ENCODE peak calls at places on chromosome 22, in eight cellular contexts. One of them, this sample, is unnamed.

GRCh38 chr22:20963201-20964052 is 3.6 kb upstream of the AIFM3 start:
- DNase-seq in NB4: no peak
- DNase-seq in pancreas: no peak
- DNase-seq in nucleus accumbens: no peak
- DNase-seq in GM20000: no peak
- DNase-seq in memory B cell: no peak
- DNase-seq in stimulated activated CD4-positive, alpha-beta T cell treated with anti-CD3 and anti-CD28 coated beads, Interleukin-4, amount 100 ng/mL, for 48 hours: no peak
- DNase-seq in activated CD4-positive, CD25-positive, alpha-beta regulatory T cell treated with anti-CD3 and anti-CD28 coated beads, Interleukin-2, amount 50 U/mL, for 16 hours: no peak
- DNase-seq in this sample: no peak

GRCh38 chr22:37930270-37930951 is 23.0 kb downstream of the C22orf23 start:
- DNase-seq in NB4: peak
- DNase-seq in pancreas: peak
- DNase-seq in nucleus accumbens: peak
- DNase-seq in GM20000: peak
- DNase-seq in memory B cell: no peak
- DNase-seq in stimulated activated CD4-positive, alpha-beta T cell treated with anti-CD3 and anti-CD28 coated beads, Interleukin-4, amount 100 ng/mL, for 48 hours: no peak
- DNase-seq in activated CD4-positive, CD25-positive, alpha-beta regulatory T cell treated with anti-CD3 and anti-CD28 coated beads, Interleukin-2, amount 50 U/mL, for 16 hours: no peak
- DNase-seq in this sample: no peak

GRCh38 chr22:38927033-38927789 is 30.2 kb upstream of the APOBEC3A start:
- DNase-seq in NB4: peak
- DNase-seq in pancreas: peak
- DNase-seq in nucleus accumbens: peak
- DNase-seq in GM20000: peak
- DNase-seq in memory B cell: peak
- DNase-seq in stimulated activated CD4-positive, alpha-beta T cell treated with anti-CD3 and anti-CD28 coated beads, Interleukin-4, amount 100 ng/mL, for 48 hours: peak
- DNase-seq in activated CD4-positive, CD25-positive, alpha-beta regulatory T cell treated with anti-CD3 and anti-CD28 coated beads, Interleukin-2, amount 50 U/mL, for 16 hours: no peak
- DNase-seq in this sample: peak

GRCh38 chr22:37109242-37109917 is at the start of gene TMPRSS6:
- DNase-seq in NB4: no peak
- DNase-seq in pancreas: no peak
- DNase-seq in nucleus accumbens: no peak
- DNase-seq in GM20000: no peak
- DNase-seq in memory B cell: no peak
- DNase-seq in stimulated activated CD4-positive, alpha-beta T cell treated with anti-CD3 and anti-CD28 coated beads, Interleukin-4, amount 100 ng/mL, for 48 hours: no peak
- DNase-seq in activated CD4-positive, CD25-positive, alpha-beta regulatory T cell treated with anti-CD3 and anti-CD28 coated beads, Interleukin-2, amount 50 U/mL, for 16 hours: no peak
- DNase-seq in this sample: no peak

GRCh38 chr22:24681236-24681635 is 78.2 kb downstream of the GGT1 start:
- DNase-seq in NB4: no peak
- DNase-seq in pancreas: no peak
- DNase-seq in nucleus accumbens: no peak
- DNase-seq in GM20000: no peak
- DNase-seq in memory B cell: no peak
- DNase-seq in stimulated activated CD4-positive, alpha-beta T cell treated with anti-CD3 and anti-CD28 coated beads, Interleukin-4, amount 100 ng/mL, for 48 hours: no peak
- DNase-seq in activated CD4-positive, CD25-positive, alpha-beta regulatory T cell treated with anti-CD3 and anti-CD28 coated beads, Interleukin-2, amount 50 U/mL, for 16 hours: no peak
- DNase-seq in this sample: no peak

GRCh38 chr22:24503137-24503850 is 8.2 kb downstream of the UPB1 start:
- DNase-seq in NB4: peak
- DNase-seq in pancreas: no peak
- DNase-seq in nucleus accumbens: no peak
- DNase-seq in GM20000: peak
- DNase-seq in memory B cell: peak
- DNase-seq in stimulated activated CD4-positive, alpha-beta T cell treated with anti-CD3 and anti-CD28 coated beads, Interleukin-4, amount 100 ng/mL, for 48 hours: peak
- DNase-seq in activated CD4-positive, CD25-positive, alpha-beta regulatory T cell treated with anti-CD3 and anti-CD28 coated beads, Interleukin-2, amount 50 U/mL, for 16 hours: peak
- DNase-seq in this sample: peak

GRCh38 chr22:30628491-30628890 is 7.1 kb upstream of the SLC35E4 start:
- DNase-seq in NB4: no peak
- DNase-seq in pancreas: no peak
- DNase-seq in nucleus accumbens: peak
- DNase-seq in GM20000: no peak
- DNase-seq in memory B cell: no peak
- DNase-seq in stimulated activated CD4-positive, alpha-beta T cell treated with anti-CD3 and anti-CD28 coated beads, Interleukin-4, amount 100 ng/mL, for 48 hours: no peak
- DNase-seq in activated CD4-positive, CD25-positive, alpha-beta regulatory T cell treated with anti-CD3 and anti-CD28 coated beads, Interleukin-2, amount 50 U/mL, for 16 hours: no peak
- DNase-seq in this sample: peak

GRCh38 chr22:19940536-19941364 is 822 bp upstream of the COMT start:
- DNase-seq in NB4: peak
- DNase-seq in pancreas: no peak
- DNase-seq in nucleus accumbens: no peak
- DNase-seq in GM20000: no peak
- DNase-seq in memory B cell: no peak
- DNase-seq in stimulated activated CD4-positive, alpha-beta T cell treated with anti-CD3 and anti-CD28 coated beads, Interleukin-4, amount 100 ng/mL, for 48 hours: no peak
- DNase-seq in activated CD4-positive, CD25-positive, alpha-beta regulatory T cell treated with anti-CD3 and anti-CD28 coated beads, Interleukin-2, amount 50 U/mL, for 16 hours: no peak
- DNase-seq in this sample: peak

GRCh38 chr22:40310771-40311120 is 35.6 kb upstream of the ADSL start:
- DNase-seq in NB4: no peak
- DNase-seq in pancreas: no peak
- DNase-seq in nucleus accumbens: no peak
- DNase-seq in GM20000: no peak
- DNase-seq in memory B cell: no peak
- DNase-seq in stimulated activated CD4-positive, alpha-beta T cell treated with anti-CD3 and anti-CD28 coated beads, Interleukin-4, amount 100 ng/mL, for 48 hours: no peak
- DNase-seq in activated CD4-positive, CD25-positive, alpha-beta regulatory T cell treated with anti-CD3 and anti-CD28 coated beads, Interleukin-2, amount 50 U/mL, for 16 hours: no peak
- DNase-seq in this sample: no peak

GRCh38 chr22:22800716-22801115 is 86.9 kb upstream of the IGLL5 start:
- DNase-seq in NB4: no peak
- DNase-seq in pancreas: no peak
- DNase-seq in nucleus accumbens: no peak
- DNase-seq in GM20000: no peak
- DNase-seq in memory B cell: no peak
- DNase-seq in stimulated activated CD4-positive, alpha-beta T cell treated with anti-CD3 and anti-CD28 coated beads, Interleukin-4, amount 100 ng/mL, for 48 hours: no peak
- DNase-seq in activated CD4-positive, CD25-positive, alpha-beta regulatory T cell treated with anti-CD3 and anti-CD28 coated beads, Interleukin-2, amount 50 U/mL, for 16 hours: no peak
- DNase-seq in this sample: no peak

GRCh38 chr22:39818050-39818449 is 75.5 kb downstream of the ENTHD1 start:
- DNase-seq in NB4: no peak
- DNase-seq in pancreas: no peak
- DNase-seq in nucleus accumbens: no peak
- DNase-seq in GM20000: no peak
- DNase-seq in memory B cell: no peak
- DNase-seq in stimulated activated CD4-positive, alpha-beta T cell treated with anti-CD3 and anti-CD28 coated beads, Interleukin-4, amount 100 ng/mL, for 48 hours: no peak
- DNase-seq in activated CD4-positive, CD25-positive, alpha-beta regulatory T cell treated with anti-CD3 and anti-CD28 coated beads, Interleukin-2, amount 50 U/mL, for 16 hours: no peak
- DNase-seq in this sample: no peak

GRCh38 chr22:22820626-22821025 is 67.0 kb upstream of the IGLL5 start:
- DNase-seq in NB4: no peak
- DNase-seq in pancreas: no peak
- DNase-seq in nucleus accumbens: no peak
- DNase-seq in GM20000: no peak
- DNase-seq in memory B cell: no peak
- DNase-seq in stimulated activated CD4-positive, alpha-beta T cell treated with anti-CD3 and anti-CD28 coated beads, Interleukin-4, amount 100 ng/mL, for 48 hours: no peak
- DNase-seq in activated CD4-positive, CD25-positive, alpha-beta regulatory T cell treated with anti-CD3 and anti-CD28 coated beads, Interleukin-2, amount 50 U/mL, for 16 hours: no peak
- DNase-seq in this sample: no peak

GRCh38 chr22:42294034-42294985 is 23.9 kb upstream of the TCF20 start:
- DNase-seq in NB4: peak
- DNase-seq in pancreas: peak
- DNase-seq in nucleus accumbens: no peak
- DNase-seq in GM20000: no peak
- DNase-seq in memory B cell: no peak
- DNase-seq in stimulated activated CD4-positive, alpha-beta T cell treated with anti-CD3 and anti-CD28 coated beads, Interleukin-4, amount 100 ng/mL, for 48 hours: no peak
- DNase-seq in activated CD4-positive, CD25-positive, alpha-beta regulatory T cell treated with anti-CD3 and anti-CD28 coated beads, Interleukin-2, amount 50 U/mL, for 16 hours: no peak
- DNase-seq in this sample: peak

GRCh38 chr22:50516068-50516467 is 8.0 kb downstream of the NCAPH2 start:
- DNase-seq in NB4: no peak
- DNase-seq in pancreas: no peak
- DNase-seq in nucleus accumbens: no peak
- DNase-seq in GM20000: no peak
- DNase-seq in memory B cell: no peak
- DNase-seq in stimulated activated CD4-positive, alpha-beta T cell treated with anti-CD3 and anti-CD28 coated beads, Interleukin-4, amount 100 ng/mL, for 48 hours: no peak
- DNase-seq in activated CD4-positive, CD25-positive, alpha-beta regulatory T cell treated with anti-CD3 and anti-CD28 coated beads, Interleukin-2, amount 50 U/mL, for 16 hours: no peak
- DNase-seq in this sample: peak

GRCh38 chr22:19805821-19806212 is 45.2 kb downstream of the TBX1 start:
- DNase-seq in NB4: no peak
- DNase-seq in pancreas: no peak
- DNase-seq in nucleus accumbens: no peak
- DNase-seq in GM20000: no peak
- DNase-seq in memory B cell: no peak
- DNase-seq in stimulated activated CD4-positive, alpha-beta T cell treated with anti-CD3 and anti-CD28 coated beads, Interleukin-4, amount 100 ng/mL, for 48 hours: no peak
- DNase-seq in activated CD4-positive, CD25-positive, alpha-beta regulatory T cell treated with anti-CD3 and anti-CD28 coated beads, Interleukin-2, amount 50 U/mL, for 16 hours: no peak
- DNase-seq in this sample: no peak

GRCh38 chr22:36162127-36163034 is 1.8 kb upstream of the APOL3 start:
- DNase-seq in NB4: peak
- DNase-seq in pancreas: no peak
- DNase-seq in nucleus accumbens: no peak
- DNase-seq in GM20000: peak
- DNase-seq in memory B cell: no peak
- DNase-seq in stimulated activated CD4-positive, alpha-beta T cell treated with anti-CD3 and anti-CD28 coated beads, Interleukin-4, amount 100 ng/mL, for 48 hours: no peak
- DNase-seq in activated CD4-positive, CD25-positive, alpha-beta regulatory T cell treated with anti-CD3 and anti-CD28 coated beads, Interleukin-2, amount 50 U/mL, for 16 hours: no peak
- DNase-seq in this sample: no peak

GRCh38 chr22:46010177-46010867 is 33.4 kb upstream of the WNT7B start:
- DNase-seq in NB4: no peak
- DNase-seq in pancreas: no peak
- DNase-seq in nucleus accumbens: no peak
- DNase-seq in GM20000: no peak
- DNase-seq in memory B cell: no peak
- DNase-seq in stimulated activated CD4-positive, alpha-beta T cell treated with anti-CD3 and anti-CD28 coated beads, Interleukin-4, amount 100 ng/mL, for 48 hours: no peak
- DNase-seq in activated CD4-positive, CD25-positive, alpha-beta regulatory T cell treated with anti-CD3 and anti-CD28 coated beads, Interleukin-2, amount 50 U/mL, for 16 hours: no peak
- DNase-seq in this sample: peak

GRCh38 chr22:27718186-27719032 is 83.1 kb downstream of the MN1 start:
- DNase-seq in NB4: peak
- DNase-seq in pancreas: peak
- DNase-seq in nucleus accumbens: no peak
- DNase-seq in GM20000: no peak
- DNase-seq in memory B cell: no peak
- DNase-seq in stimulated activated CD4-positive, alpha-beta T cell treated with anti-CD3 and anti-CD28 coated beads, Interleukin-4, amount 100 ng/mL, for 48 hours: no peak
- DNase-seq in activated CD4-positive, CD25-positive, alpha-beta regulatory T cell treated with anti-CD3 and anti-CD28 coated beads, Interleukin-2, amount 50 U/mL, for 16 hours: no peak
- DNase-seq in this sample: peak

GRCh38 chr22:26065847-26066246 is 103.4 kb upstream of the SEZ6L start:
- DNase-seq in NB4: no peak
- DNase-seq in pancreas: no peak
- DNase-seq in nucleus accumbens: no peak
- DNase-seq in GM20000: no peak
- DNase-seq in memory B cell: no peak
- DNase-seq in stimulated activated CD4-positive, alpha-beta T cell treated with anti-CD3 and anti-CD28 coated beads, Interleukin-4, amount 100 ng/mL, for 48 hours: no peak
- DNase-seq in activated CD4-positive, CD25-positive, alpha-beta regulatory T cell treated with anti-CD3 and anti-CD28 coated beads, Interleukin-2, amount 50 U/mL, for 16 hours: no peak
- DNase-seq in this sample: no peak

GRCh38 chr22:44431256-44431655 is 66.8 kb downstream of the RTL6 start:
- DNase-seq in NB4: no peak
- DNase-seq in pancreas: no peak
- DNase-seq in nucleus accumbens: no peak
- DNase-seq in GM20000: no peak
- DNase-seq in memory B cell: no peak
- DNase-seq in stimulated activated CD4-positive, alpha-beta T cell treated with anti-CD3 and anti-CD28 coated beads, Interleukin-4, amount 100 ng/mL, for 48 hours: no peak
- DNase-seq in activated CD4-positive, CD25-positive, alpha-beta regulatory T cell treated with anti-CD3 and anti-CD28 coated beads, Interleukin-2, amount 50 U/mL, for 16 hours: no peak
- DNase-seq in this sample: no peak

GRCh38 chr22:42887523-42888507 is 30.7 kb upstream of the ARFGAP3 start:
- DNase-seq in NB4: no peak
- DNase-seq in pancreas: peak
- DNase-seq in nucleus accumbens: no peak
- DNase-seq in GM20000: no peak
- DNase-seq in memory B cell: no peak
- DNase-seq in stimulated activated CD4-positive, alpha-beta T cell treated with anti-CD3 and anti-CD28 coated beads, Interleukin-4, amount 100 ng/mL, for 48 hours: no peak
- DNase-seq in activated CD4-positive, CD25-positive, alpha-beta regulatory T cell treated with anti-CD3 and anti-CD28 coated beads, Interleukin-2, amount 50 U/mL, for 16 hours: no peak
- DNase-seq in this sample: no peak

GRCh38 chr22:39710380-39711117 is 140.0 kb downstream of the CACNA1I start:
- DNase-seq in NB4: no peak
- DNase-seq in pancreas: peak
- DNase-seq in nucleus accumbens: no peak
- DNase-seq in GM20000: no peak
- DNase-seq in memory B cell: no peak
- DNase-seq in stimulated activated CD4-positive, alpha-beta T cell treated with anti-CD3 and anti-CD28 coated beads, Interleukin-4, amount 100 ng/mL, for 48 hours: no peak
- DNase-seq in activated CD4-positive, CD25-positive, alpha-beta regulatory T cell treated with anti-CD3 and anti-CD28 coated beads, Interleukin-2, amount 50 U/mL, for 16 hours: no peak
- DNase-seq in this sample: no peak

GRCh38 chr22:37328017-37328416 is 45.7 kb downstream of the CYTH4 start:
- DNase-seq in NB4: no peak
- DNase-seq in pancreas: no peak
- DNase-seq in nucleus accumbens: no peak
- DNase-seq in GM20000: no peak
- DNase-seq in memory B cell: no peak
- DNase-seq in stimulated activated CD4-positive, alpha-beta T cell treated with anti-CD3 and anti-CD28 coated beads, Interleukin-4, amount 100 ng/mL, for 48 hours: no peak
- DNase-seq in activated CD4-positive, CD25-positive, alpha-beta regulatory T cell treated with anti-CD3 and anti-CD28 coated beads, Interleukin-2, amount 50 U/mL, for 16 hours: no peak
- DNase-seq in this sample: no peak

GRCh38 chr22:23414727-23415489 is 165.2 kb downstream of the IGLL1 start:
- DNase-seq in NB4: no peak
- DNase-seq in pancreas: no peak
- DNase-seq in nucleus accumbens: no peak
- DNase-seq in GM20000: no peak
- DNase-seq in memory B cell: no peak
- DNase-seq in stimulated activated CD4-positive, alpha-beta T cell treated with anti-CD3 and anti-CD28 coated beads, Interleukin-4, amount 100 ng/mL, for 48 hours: no peak
- DNase-seq in activated CD4-positive, CD25-positive, alpha-beta regulatory T cell treated with anti-CD3 and anti-CD28 coated beads, Interleukin-2, amount 50 U/mL, for 16 hours: no peak
- DNase-seq in this sample: no peak

GRCh38 chr22:45420539-45420938 is 7.0 kb downstream of the RIBC2 start:
- DNase-seq in NB4: no peak
- DNase-seq in pancreas: no peak
- DNase-seq in nucleus accumbens: no peak
- DNase-seq in GM20000: no peak
- DNase-seq in memory B cell: no peak
- DNase-seq in stimulated activated CD4-positive, alpha-beta T cell treated with anti-CD3 and anti-CD28 coated beads, Interleukin-4, amount 100 ng/mL, for 48 hours: no peak
- DNase-seq in activated CD4-positive, CD25-positive, alpha-beta regulatory T cell treated with anti-CD3 and anti-CD28 coated beads, Interleukin-2, amount 50 U/mL, for 16 hours: no peak
- DNase-seq in this sample: no peak

GRCh38 chr22:32805586-32805881 is 4.0 kb downstream of the TIMP3 start:
- DNase-seq in NB4: no peak
- DNase-seq in pancreas: no peak
- DNase-seq in nucleus accumbens: no peak
- DNase-seq in GM20000: no peak
- DNase-seq in memory B cell: no peak
- DNase-seq in stimulated activated CD4-positive, alpha-beta T cell treated with anti-CD3 and anti-CD28 coated beads, Interleukin-4, amount 100 ng/mL, for 48 hours: no peak
- DNase-seq in activated CD4-positive, CD25-positive, alpha-beta regulatory T cell treated with anti-CD3 and anti-CD28 coated beads, Interleukin-2, amount 50 U/mL, for 16 hours: no peak
- DNase-seq in this sample: no peak

GRCh38 chr22:45159652-45160462 is 3.9 kb upstream of the NUP50 start:
- DNase-seq in NB4: peak
- DNase-seq in pancreas: peak
- DNase-seq in nucleus accumbens: no peak
- DNase-seq in GM20000: no peak
- DNase-seq in memory B cell: no peak
- DNase-seq in stimulated activated CD4-positive, alpha-beta T cell treated with anti-CD3 and anti-CD28 coated beads, Interleukin-4, amount 100 ng/mL, for 48 hours: no peak
- DNase-seq in activated CD4-positive, CD25-positive, alpha-beta regulatory T cell treated with anti-CD3 and anti-CD28 coated beads, Interleukin-2, amount 50 U/mL, for 16 hours: no peak
- DNase-seq in this sample: no peak

This sample was measured in right cardiac atrium.